ENCODE peak calls at places on chromosome 6, in five cellular contexts. W is endothelial cell of umbilical vein, S is HCT116, D is K562, F is neural progenitor cell. I is an unnamed sample. For H3K36me3 and H4K20me1, the result is how much of the 10 kb centered on the place peaks cover.

GRCh38 chr6:6924708-6925107 is 183.1 kb upstream of the RREB1 start:
- DNase-seq in W (no peak), S (no peak), D (no peak), F (no peak), I (no peak)

GRCh38 chr6:84089081-84089480 is 55.5 kb downstream of the MRAP2 start:
- DNase-seq in W (no peak), S (no peak), D (no peak), F (no peak), I (no peak)

GRCh38 chr6:148177589-148178233 is 164.9 kb upstream of the SASH1 start:
- DNase-seq in W (peak), S (peak), D (peak), F (peak), I (peak)

GRCh38 chr6:75201901-75202672 is 3.8 kb downstream of the COL12A1 start:
- DNase-seq in W (peak), S (no peak), D (no peak), F (peak), I (no peak)

GRCh38 chr6:36337814-36338213 is 1.1 kb upstream of the BNIP5 start:
- DNase-seq in W (no peak), S (no peak), D (no peak), F (no peak), I (no peak)

GRCh38 chr6:149032599-149033405 is 284.7 kb upstream of the TAB2 start:
- DNase-seq in W (no peak), S (no peak), D (no peak), F (no peak), I (no peak)

GRCh38 chr6:108570518-108570917 is 9.8 kb downstream of the FOXO3 start:
- DNase-seq in W (no peak), S (no peak), D (no peak), F (no peak), I (no peak)

GRCh38 chr6:13813621-13814175 is 659 bp downstream of the MCUR1 start:
- DNase-seq in W (peak), S (peak), D (peak), F (peak), I (peak)

GRCh38 chr6:149963212-149963461 is 606 bp upstream of the ULBP1 start:
- DNase-seq in W (no peak), S (peak), D (no peak), F (no peak), I (peak)

GRCh38 chr6:33746036-33746600 is 587 bp downstream of the IP6K3 start:
- DNase-seq in W (no peak), S (no peak), D (no peak), F (peak), I (no peak)

GRCh38 chr6:157962601-157963084 is 19.0 kb upstream of the SYNJ2 start:
- DNase-seq in W (peak), S (no peak), D (peak), F (no peak), I (no peak)

GRCh38 chr6:78910611-78911134 is 43.3 kb downstream of the IRAK1BP1 start:
- DNase-seq in W (peak), S (no peak), D (peak), F (peak), I (no peak)

GRCh38 chr6:39310542-39310941 is 3.7 kb downstream of the KCNK17 start:
- DNase-seq in W (no peak), S (no peak), D (no peak), F (no peak), I (no peak)

GRCh38 chr6:167093922-167094432 is 28.9 kb upstream of the CCR6 start:
- DNase-seq in W (no peak), S (no peak), D (no peak), F (no peak), I (no peak)

GRCh38 chr6:106591111-106591825 is 38.0 kb downstream of the RTN4IP1 start:
- DNase-seq in W (no peak), S (no peak), D (no peak), F (no peak), I (no peak)

GRCh38 chr6:130841128-130841728 is 14.0 kb downstream of the SMLR1 start:
- DNase-seq in W (no peak), S (no peak), D (no peak), F (no peak), I (no peak)

GRCh38 chr6:2581611-2582010 is 169.1 kb downstream of the MYLK4 start:
- DNase-seq in W (peak), S (no peak), D (no peak), F (no peak), I (no peak)

GRCh38 chr6:26474439-26474881 is 16.7 kb downstream of the BTN2A1 start:
- DNase-seq in W (no peak), S (no peak), D (no peak), F (no peak), I (peak)

GRCh38 chr6:134315974-134316391 is 1.9 kb downstream of the SGK1 start:
- DNase-seq in W (no peak), S (no peak), D (peak), F (no peak), I (no peak)

GRCh38 chr6:168247456-168248147 is 72.0 kb downstream of the DACT2 start:
- DNase-seq in W (no peak), S (no peak), D (no peak), F (no peak), I (no peak)

DNA sequence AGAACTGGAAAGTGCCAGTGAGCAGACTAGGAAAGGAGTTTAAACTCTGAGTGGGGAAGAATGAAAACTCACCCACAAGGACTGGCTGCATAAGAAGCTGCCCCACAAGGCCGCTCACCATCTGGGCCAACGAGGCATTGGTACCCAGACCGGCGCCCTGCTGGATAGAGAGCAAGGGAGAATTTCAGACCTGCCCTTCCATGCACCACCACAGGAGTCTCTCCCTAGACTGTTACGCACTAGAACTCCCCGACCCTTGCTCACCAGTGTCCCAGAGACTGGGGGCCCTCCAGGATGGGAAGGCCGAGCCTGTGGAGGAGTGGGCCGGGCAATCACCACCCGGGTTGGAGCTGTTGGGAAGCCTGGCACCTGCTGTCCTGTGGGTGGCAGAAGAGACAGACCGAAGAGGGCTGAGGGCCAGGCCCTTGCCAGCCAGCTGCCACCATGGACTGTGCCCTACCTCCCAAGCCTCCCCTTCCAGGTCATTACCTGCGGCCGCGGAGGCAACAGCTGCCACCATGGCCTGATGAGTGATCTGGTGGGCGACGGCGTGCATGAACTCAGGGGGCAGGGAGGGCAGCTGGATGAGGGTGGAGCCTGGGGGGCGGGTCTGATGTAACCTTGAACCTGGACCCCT is 8.5 kb downstream of the BAG6 start:
- DNase-seq in W (no peak), S (no peak), D (no peak), F (no peak), I (no peak)
- H3K36me3 ChIP-seq in W (half or more), S (half or more), D (half or more), F (under half), I (half or more)

DNA sequence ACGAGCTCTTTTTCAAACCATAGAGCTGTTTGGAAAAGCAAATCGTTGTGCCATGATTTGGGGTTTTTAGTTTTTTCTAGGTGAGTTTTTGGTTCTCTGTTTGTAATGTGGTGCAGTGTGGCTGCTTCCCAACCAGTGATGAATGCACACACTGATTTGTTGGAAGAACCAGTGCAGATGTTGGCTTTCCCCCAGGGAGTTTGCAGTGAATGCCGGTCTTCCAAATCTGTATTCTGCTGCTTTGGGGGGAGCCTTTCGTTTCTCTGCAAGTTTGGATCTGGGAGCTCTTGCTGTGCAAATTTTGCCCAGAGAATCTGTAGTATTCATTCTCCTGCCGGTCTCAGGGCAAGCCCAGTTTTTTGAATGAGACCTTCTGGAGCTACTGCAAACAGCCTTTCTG is 14.5 kb downstream of the HECA start:
- DNase-seq in W (no peak), S (no peak), D (no peak), F (no peak), I (no peak)
- H4K20me1 ChIP-seq in W (under half), S (under half), D (under half), F (under half), I (under half)

GRCh38 chr6:122422614-122423267 is 23.3 kb downstream of the HSF2 start:
- DNase-seq in W (no peak), S (no peak), D (no peak), F (no peak), I (no peak)

GRCh38 chr6:122422003-122422402 is 22.6 kb downstream of the HSF2 start:
- DNase-seq in W (no peak), S (no peak), D (no peak), F (no peak), I (no peak)

DNA sequence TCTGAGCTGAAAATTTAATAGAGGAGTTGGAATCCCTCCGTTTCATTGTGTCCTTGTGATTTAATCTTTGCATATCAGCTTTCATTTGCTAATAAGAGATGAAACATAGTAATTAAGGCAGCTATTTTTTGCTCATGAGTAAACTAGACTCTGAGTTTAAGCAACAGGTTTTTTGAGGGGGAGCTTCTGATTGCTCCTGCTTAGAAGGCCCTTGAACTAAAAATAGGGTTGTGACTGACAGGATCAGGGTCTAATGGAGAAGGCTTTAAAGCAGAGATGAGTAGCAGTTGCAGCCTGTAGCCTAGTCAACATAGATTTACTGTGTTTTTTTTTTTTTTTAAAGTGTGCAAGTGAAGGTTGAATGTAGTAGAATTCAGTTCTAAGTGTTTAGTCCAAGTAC is 17.4 kb downstream of the HSF2 start:
- DNase-seq in W (no peak), S (no peak), D (no peak), F (no peak), I (no peak)
- H3K36me3 ChIP-seq in W (under half), S (under half), D (half or more), F (half or more), I (half or more)

DNA sequence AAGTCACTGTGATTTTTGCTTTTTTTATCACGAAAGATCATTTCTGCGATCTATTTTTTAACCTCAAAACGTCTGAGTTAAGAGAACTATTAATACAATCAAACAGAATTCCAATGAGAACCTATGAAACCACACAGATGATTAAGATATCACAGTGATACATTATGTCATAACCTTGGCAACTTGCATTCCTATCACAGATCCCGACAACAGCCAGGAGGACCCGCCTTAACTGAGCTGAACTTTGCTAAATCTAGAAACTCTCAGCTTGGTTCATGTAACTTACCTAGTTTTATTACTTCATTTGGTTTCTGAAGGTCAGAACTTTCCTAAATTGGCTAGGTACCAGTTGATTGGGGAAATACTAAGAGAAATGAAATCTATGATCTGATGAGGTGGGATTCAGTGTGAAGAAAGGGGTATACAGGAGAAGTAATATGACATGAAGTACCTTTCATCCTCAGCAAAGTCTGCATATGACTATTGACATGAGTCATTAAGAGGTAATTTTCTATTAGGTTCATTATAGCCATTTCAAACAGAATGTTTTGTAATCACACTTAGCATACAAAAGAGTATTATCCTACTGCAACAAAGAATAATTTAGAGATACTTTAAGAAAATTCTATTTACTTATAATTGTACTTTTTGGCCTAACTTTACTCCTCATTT is 11.2 kb downstream of the LYRM4 start:
- DNase-seq in W (no peak), S (no peak), D (no peak), F (no peak), I (no peak)
- H4K20me1 ChIP-seq in W (under half), S (under half), D (under half), F (under half), I (under half)

GRCh38 chr6:146290589-146290901 is 253.1 kb upstream of the RAB32 start:
- DNase-seq in W (no peak), S (no peak), D (no peak), F (no peak), I (no peak)

GRCh38 chr6:146292506-146292905 is 251.1 kb upstream of the RAB32 start:
- DNase-seq in W (no peak), S (no peak), D (no peak), F (no peak), I (no peak)

GRCh38 chr6:146300540-146300939 is 243.1 kb upstream of the RAB32 start:
- DNase-seq in W (no peak), S (no peak), D (no peak), F (no peak), I (no peak)

GRCh38 chr6:146297815-146298214 is 245.8 kb upstream of the RAB32 start:
- DNase-seq in W (no peak), S (no peak), D (no peak), F (no peak), I (no peak)

GRCh38 chr6:146295695-146296094 is 247.9 kb upstream of the RAB32 start:
- DNase-seq in W (no peak), S (no peak), D (no peak), F (no peak), I (no peak)
- H3K36me3 ChIP-seq in W (under half), S (under half), D (under half), F (under half), I (under half)

DNA sequence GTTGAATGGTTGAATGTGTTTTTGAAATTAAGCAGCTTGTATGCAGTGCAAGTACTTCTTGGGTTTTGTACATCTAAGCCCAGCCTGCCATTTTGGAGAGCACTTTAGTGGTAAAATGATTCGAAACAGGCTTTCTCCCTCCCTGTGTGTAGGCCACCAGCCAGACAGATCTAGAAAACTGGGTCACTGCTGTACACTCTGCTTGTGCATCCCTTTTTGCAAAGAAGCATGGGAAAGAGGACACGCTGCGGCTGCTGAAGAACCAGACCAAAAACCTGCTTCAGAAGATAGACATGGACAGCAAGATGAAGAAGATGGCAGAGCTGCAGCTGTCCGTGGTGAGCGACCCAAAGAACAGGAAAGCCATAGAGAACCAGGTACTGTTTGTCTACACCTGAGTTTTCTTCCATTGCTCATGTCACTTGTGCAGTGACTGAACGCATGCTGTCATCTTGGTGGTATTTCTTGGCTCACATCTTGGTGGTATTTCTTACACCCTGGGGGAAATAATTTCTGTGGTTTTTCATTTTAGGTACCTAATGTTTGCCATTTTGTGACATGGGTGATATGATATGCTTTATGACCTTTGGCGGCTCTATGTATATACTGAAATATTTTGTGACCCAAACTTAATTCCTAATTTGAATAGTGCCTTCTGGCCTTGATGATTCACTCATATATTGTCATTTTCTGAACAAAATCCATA is 115.7 kb upstream of the CLDN20 start:
- DNase-seq in W (no peak), S (no peak), D (no peak), F (no peak), I (no peak)
- H4K20me1 ChIP-seq in W (under half), S (under half), D (under half), F (under half), I (under half)

DNA sequence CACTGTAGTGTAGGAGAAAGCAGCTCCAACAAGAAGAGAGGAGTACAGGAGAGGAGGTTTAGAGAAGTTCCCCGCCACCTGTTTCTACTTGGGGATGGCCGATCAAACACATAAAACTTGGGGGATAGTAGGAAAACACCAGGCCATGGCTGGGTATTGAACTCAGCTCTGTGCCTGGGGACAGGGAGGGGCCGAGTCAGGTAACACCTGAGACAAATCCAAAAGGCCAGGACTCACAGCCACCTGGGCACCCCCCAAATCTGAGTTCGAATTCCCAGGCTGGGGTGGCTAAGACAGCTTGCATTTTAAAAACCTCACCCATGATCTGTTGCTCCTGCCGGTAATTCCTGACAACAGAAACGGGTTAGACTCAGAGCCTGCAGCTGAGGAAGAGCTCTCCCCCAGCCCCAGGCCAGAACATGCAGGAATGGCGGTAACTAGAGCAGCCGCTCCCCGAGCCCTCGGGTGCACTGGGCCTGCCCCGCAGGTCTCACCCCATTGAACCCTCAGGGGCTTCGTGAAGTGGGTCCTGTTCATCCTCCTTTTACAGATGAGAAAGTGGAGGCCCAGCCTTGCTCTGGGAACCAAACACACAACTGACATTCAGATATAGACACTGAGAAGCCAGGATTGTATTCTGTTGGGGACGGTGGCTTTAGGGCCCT is 61.0 kb downstream of the TCP11 start:
- DNase-seq in W (no peak), S (no peak), D (no peak), F (no peak), I (no peak)
- H3K36me3 ChIP-seq in W (half or more), S (under half), D (under half), F (under half), I (under half)

GRCh38 chr6:42572523-42572922 is 8.7 kb downstream of the UBR2 start:
- DNase-seq in W (no peak), S (no peak), D (no peak), F (no peak), I (peak)
- H4K20me1 ChIP-seq in W (under half), S (under half), D (under half), F (under half), I (under half)